ENCODE peak calls at places on chromosomes 6 and 20, in four cellular contexts. M is HepG2, Z is H1, J is K562. G is an unnamed sample.

GRCh38 chr6:683742-684440 is 9.0 kb downstream of the EXOC2 start:
- DNase-seq in M (no peak), Z (peak), J (peak), G (no peak)

GRCh38 chr20:38751360-38751976 is 3.2 kb downstream of the ACTR5 start:
- DNase-seq in Z (no peak), J (peak), M (peak), G (peak)

GRCh38 chr6:50655848-50656453 is 57.4 kb upstream of the TFAP2D start:
- DNase-seq in M (peak), J (peak), Z (no peak), G (peak)

GRCh38 chr6:18307006-18307405 is 42.7 kb upstream of the DEK start:
- DNase-seq in J (no peak), M (no peak), Z (no peak), G (no peak)

GRCh38 chr6:135117413-135117968 is 62.9 kb upstream of the HBS1L start:
- DNase-seq in M (no peak), Z (no peak), J (no peak), G (no peak)

GRCh38 chr6:109118337-109118736 is 23.0 kb downstream of the CEP57L1 start:
- DNase-seq in J (no peak), M (no peak), Z (no peak), G (no peak)

GRCh38 chr20:50333131-50333530 is 142.5 kb downstream of the CEBPB start:
- DNase-seq in J (no peak), M (no peak), Z (no peak), G (no peak)

GRCh38 chr6:131949909-131950766 is 1.0 kb downstream of the CCN2 start:
- DNase-seq in J (no peak), M (peak), Z (no peak), G (peak)

GRCh38 chr6:2209226-2209809 is 36.1 kb downstream of the GMDS start:
- DNase-seq in M (peak), J (peak), Z (peak), G (no peak)

GRCh38 chr20:21719592-21720214 is 14.2 kb downstream of the PAX1 start:
- DNase-seq in J (peak), Z (no peak), M (peak), G (peak)

GRCh38 chr6:132952468-132952867 is 138.1 kb downstream of the RPS12 start:
- DNase-seq in Z (no peak), M (peak), J (no peak), G (no peak)

GRCh38 chr6:31558631-31559500 is 11.5 kb downstream of the NFKBIL1 start:
- DNase-seq in J (peak), Z (no peak), M (no peak), G (no peak)

GRCh38 chr6:13398081-13398406 is 69.7 kb upstream of the TBC1D7 start:
- DNase-seq in M (no peak), Z (no peak), J (no peak), G (no peak)

GRCh38 chr20:18466894-18467678 is at the start of the genes DZANK1 and POLR3F:
- DNase-seq in Z (peak), M (peak), J (peak), G (peak)

GRCh38 chr20:60491261-60491660 is 533.0 kb downstream of the CDH26 start:
- DNase-seq in J (no peak), M (no peak), Z (no peak), G (no peak)

GRCh38 chr6:55445648-55446204 is 118.5 kb downstream of the GFRAL start:
- DNase-seq in J (no peak), M (peak), Z (no peak), G (no peak)

DNA sequence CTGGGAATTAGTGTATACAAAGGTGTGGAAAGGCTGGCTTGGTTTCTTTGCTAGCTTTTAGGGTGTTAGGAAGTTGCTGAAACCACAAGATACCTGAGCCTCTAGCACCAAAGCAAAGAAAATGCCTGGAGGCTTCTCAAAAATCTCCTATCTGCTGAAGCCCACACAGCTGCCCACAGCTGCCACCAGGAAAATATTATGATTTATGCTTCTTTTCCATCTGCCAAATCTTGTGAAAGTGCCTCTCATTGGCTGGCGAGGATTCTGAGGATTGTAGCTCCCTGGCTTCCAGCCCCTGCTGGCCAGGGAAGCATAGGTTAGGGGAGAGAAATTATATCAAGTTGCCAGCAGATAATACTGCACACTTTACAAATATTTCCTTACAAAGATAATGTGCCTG is 98.5 kb downstream of the MRPL14 start:
- DNase-seq in Z (no peak), M (no peak), J (peak), G (no peak)
- TF ChIP-seq RNF2 in Z (no peak), M (no peak), J (no peak), G (no peak)

GRCh38 chr6:142294681-142295080 is 7.1 kb upstream of the ADGRG6 start:
- DNase-seq in M (no peak), J (no peak), Z (no peak), G (no peak)
- TF ChIP-seq RNF2 in M (no peak), J (no peak), Z (no peak), G (no peak)

GRCh38 chr20:19968488-19969073 is 48.6 kb upstream of the NAA20 start:
- DNase-seq in J (no peak), M (no peak), Z (no peak), G (no peak)
- TF ChIP-seq RNF2 in J (no peak), M (no peak), Z (no peak), G (no peak)

GRCh38 chr20:58714923-58715708 is 22.5 kb downstream of the NPEPL1 start:
- DNase-seq in M (no peak), J (no peak), Z (no peak), G (no peak)

GRCh38 chr20:58712116-58712822 is 19.7 kb downstream of the NPEPL1 start:
- DNase-seq in M (no peak), Z (no peak), J (no peak), G (no peak)

GRCh38 chr20:58714340-58714922 is 21.8 kb downstream of the NPEPL1 start:
- DNase-seq in Z (no peak), J (no peak), M (no peak), G (no peak)

GRCh38 chr20:58712823-58713731 is 20.5 kb downstream of the NPEPL1 start:
- DNase-seq in J (no peak), M (no peak), Z (no peak), G (no peak)

DNA sequence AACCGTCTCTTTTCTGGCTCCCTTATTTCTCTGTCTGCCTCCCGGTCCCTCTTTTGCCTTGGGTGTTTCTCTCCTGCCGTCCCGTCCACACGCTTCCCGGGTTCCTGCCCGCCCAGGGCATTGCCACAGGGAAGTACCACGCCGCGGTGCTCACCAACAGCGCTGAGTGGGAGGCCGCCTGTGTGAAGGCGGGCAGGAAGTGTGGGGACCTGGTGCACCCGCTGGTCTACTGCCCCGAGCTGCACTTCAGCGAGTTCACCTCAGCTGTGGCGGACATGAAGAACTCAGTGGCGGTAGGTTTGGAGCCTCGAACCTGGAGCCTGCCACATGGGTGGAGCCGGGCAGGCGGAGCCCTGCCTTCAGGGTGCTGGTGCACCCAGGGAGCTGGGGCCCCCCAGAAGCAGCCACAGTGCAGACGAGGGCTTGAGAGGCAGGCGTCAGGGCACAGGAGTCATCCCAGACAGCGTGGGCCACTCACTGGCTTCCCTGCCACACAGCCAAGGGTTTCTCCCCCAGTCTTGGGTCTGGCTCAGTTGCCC is 21.3 kb downstream of the NPEPL1 start:
- DNase-seq in Z (no peak), J (no peak), M (no peak), G (no peak)
- TF ChIP-seq RNF2 in Z (no peak), J (no peak), M (no peak), G (no peak)

GRCh38 chr20:2742431-2742830 is 49.9 kb downstream of the EBF4 start:
- DNase-seq in J (no peak), M (no peak), Z (no peak), G (no peak)
- TF ChIP-seq RNF2 in J (no peak), M (no peak), Z (no peak), G (no peak)

DNA sequence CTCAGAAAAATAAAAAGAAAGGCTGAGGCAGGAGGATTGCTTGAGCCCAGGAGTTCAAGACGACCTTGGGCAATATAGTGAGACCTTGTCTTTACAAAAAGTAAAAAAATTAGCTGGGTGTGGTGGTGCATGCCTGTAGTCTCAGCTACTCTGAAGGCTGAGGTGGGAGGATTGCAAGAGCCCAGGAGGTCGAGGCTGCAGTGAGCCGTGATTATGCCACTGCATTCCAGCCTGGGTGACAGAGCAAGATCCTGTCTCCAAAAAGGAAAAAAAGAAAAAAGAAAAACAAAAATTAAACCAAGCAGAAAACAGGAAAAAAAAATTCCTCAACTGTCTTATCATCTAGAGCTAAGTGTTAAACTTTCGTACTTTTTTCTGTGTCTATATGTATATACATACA is 12.4 kb upstream of the SRSF3 start:
- DNase-seq in J (no peak), Z (no peak), M (no peak), G (no peak)
- TF ChIP-seq RNF2 in J (no peak), Z (no peak), M (no peak), G (no peak)

GRCh38 chr6:23243858-23244257 is 674.5 kb downstream of the HDGFL1 start:
- DNase-seq in M (no peak), J (no peak), Z (no peak), G (no peak)
- TF ChIP-seq RNF2 in M (no peak), J (no peak), Z (no peak), G (no peak)

GRCh38 chr6:12291785-12292604 is 1.8 kb downstream of the EDN1 start:
- DNase-seq in M (peak), Z (no peak), J (no peak), G (no peak)
- TF ChIP-seq RNF2 in M (no peak), Z (no peak), J (no peak), G (no peak)

DNA sequence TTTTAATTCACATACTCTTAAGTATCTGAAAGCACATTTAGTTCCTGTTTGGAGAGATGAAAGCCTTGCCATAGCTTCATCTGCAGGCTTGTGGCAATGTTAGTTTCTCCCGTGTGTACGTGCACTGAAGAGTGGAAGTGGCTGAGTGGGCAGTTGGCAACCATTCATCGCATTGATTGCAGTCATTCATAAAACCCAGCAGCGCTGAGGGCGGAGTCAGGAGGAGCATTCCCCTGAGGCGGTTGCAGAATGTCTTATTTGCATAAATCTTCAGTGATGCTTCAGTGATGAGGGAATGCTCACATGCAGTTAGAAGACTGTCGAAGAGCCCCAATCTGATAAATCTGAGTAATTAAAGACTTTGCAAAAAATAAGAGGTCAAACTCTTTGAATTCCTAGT is 79.1 kb downstream of the RIMS1 start:
- DNase-seq in M (no peak), Z (no peak), J (no peak), G (no peak)
- TF ChIP-seq RNF2 in M (no peak), Z (no peak), J (no peak), G (no peak)

GRCh38 chr6:156658596-156659316 is 118.4 kb upstream of the ARID1B start:
- DNase-seq in J (no peak), M (no peak), Z (no peak), G (no peak)

GRCh38 chr6:156657311-156657710 is 119.9 kb upstream of the ARID1B start:
- DNase-seq in M (no peak), Z (no peak), J (no peak), G (no peak)

GRCh38 chr6:156659317-156660198 is 117.6 kb upstream of the ARID1B start:
- DNase-seq in Z (no peak), J (no peak), M (no peak), G (no peak)

GRCh38 chr6:156660389-156660788 is 116.8 kb upstream of the ARID1B start:
- DNase-seq in J (no peak), M (no peak), Z (no peak), G (no peak)

DNA sequence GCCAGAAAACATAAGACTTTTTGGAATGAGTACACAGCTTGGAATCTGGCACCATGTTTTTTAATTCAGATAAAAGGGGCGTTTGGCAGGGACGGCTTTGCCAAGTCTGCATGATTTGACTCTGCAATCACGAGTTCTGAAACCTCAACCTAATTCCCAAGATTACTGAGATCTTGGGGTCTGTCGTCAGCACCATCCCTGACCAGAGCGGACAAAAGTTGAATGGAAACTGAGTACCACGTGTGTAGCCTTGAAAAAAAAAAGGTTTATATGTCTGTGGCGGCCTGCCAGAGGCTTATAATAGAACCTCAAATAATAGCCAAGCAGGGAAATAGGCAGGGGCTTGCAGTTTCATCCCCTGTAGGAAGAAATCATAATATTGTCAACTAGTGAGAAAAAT is 119.0 kb upstream of the ARID1B start:
- DNase-seq in J (no peak), Z (no peak), M (no peak), G (no peak)
- TF ChIP-seq RNF2 in J (no peak), Z (no peak), M (no peak), G (no peak)

G was measured in A549.